ENCODE peak calls at places on chromosomes 7 and 10, in ten cellular contexts. A is heart left ventricle, Q is AG09309, W is WTC11, I is foreskin fibroblast, B is AG09319, E is H9, T is Caco-2, F is nephron progenitor cell, C is dorsolateral prefrontal cortex. P is an unnamed sample.
A peak's percentile ranks its signal among the peaks of the same experiment; 100 is the strongest.

GRCh38 chr7:114021135-114021534 is 102.3 kb upstream of the PPP1R3A start:
- DNase-seq in A (no peak), Q (no peak), W (no peak), I (peak; percentile 27), B (no peak), E (no peak), T (no peak), F (no peak), C (no peak), P (no peak)

GRCh38 chr10:30671011-30671616 is 41.6 kb upstream of the LYZL2 start:
- DNase-seq in A (no peak), Q (peak; percentile 59), W (peak; percentile 24), I (peak; percentile 89), B (peak; percentile 59), E (peak; percentile 53), T (peak; percentile 58), F (peak; percentile 38), C (no peak), P (peak; percentile 16)

GRCh38 chr7:139701908-139702307 is 75.9 kb downstream of the HIPK2 start:
- DNase-seq in A (no peak), Q (no peak), W (no peak), I (no peak), B (no peak), E (no peak), T (no peak), F (no peak), C (no peak), P (no peak)

GRCh38 chr10:73517166-73517888 is 21.5 kb upstream of the PPP3CB start:
- DNase-seq in A (no peak), Q (no peak), W (no peak), I (peak; percentile 36), B (no peak), E (no peak), T (no peak), F (no peak), C (no peak), P (no peak)

GRCh38 chr10:71957546-71958275 is 6.5 kb upstream of the CHST3 start:
- DNase-seq in A (no peak), Q (no peak), W (no peak), I (peak; percentile 35), B (no peak), E (no peak), T (peak; percentile 7), F (no peak), C (no peak), P (no peak)

GRCh38 chr7:149773446-149774236 is at the start of gene ZNF467:
- DNase-seq in A (peak; percentile 81), Q (no peak), W (no peak), I (peak; percentile 26), B (no peak), E (no peak), T (peak; percentile 38), F (peak; percentile 72), C (peak; percentile 59), P (peak; percentile 33)

GRCh38 chr10:15387021-15387420 is 15.9 kb upstream of the FAM171A1 start:
- DNase-seq in A (no peak), Q (no peak), W (no peak), I (no peak), B (no peak), E (no peak), T (no peak), F (no peak), C (peak; percentile 60), P (no peak)

GRCh38 chr10:32139223-32140073 is 83.2 kb upstream of the KIF5B start:
- DNase-seq in A (peak; percentile 91), Q (peak; percentile 81), W (peak; percentile 74), I (peak; percentile 97), B (peak; percentile 84), E (peak; percentile 96), T (peak; percentile 62), F (peak; percentile 9), C (peak; percentile 47), P (no peak)

GRCh38 chr10:100209303-100209702 is 20.1 kb downstream of the CHUK start:
- DNase-seq in A (no peak), Q (no peak), W (no peak), I (peak; percentile 39), B (no peak), E (no peak), T (no peak), F (no peak), C (no peak), P (no peak)

GRCh38 chr7:129055294-129055816 is 444 bp upstream of the TNPO3 start:
- DNase-seq in A (no peak), Q (no peak), W (no peak), I (no peak), B (no peak), E (no peak), T (no peak), F (no peak), C (no peak), P (no peak)

GRCh38 chr10:117284726-117285494 is 44.0 kb downstream of the SLC18A2 start:
- DNase-seq in A (no peak), Q (no peak), W (no peak), I (no peak), B (no peak), E (no peak), T (no peak), F (no peak), C (no peak), P (no peak)

GRCh38 chr7:133961724-133962123 is 165.4 kb upstream of the LRGUK start:
- DNase-seq in A (no peak), Q (no peak), W (no peak), I (no peak), B (no peak), E (no peak), T (no peak), F (no peak), C (no peak), P (no peak)

GRCh38 chr10:102752266-102752930 is 8.7 kb downstream of the WBP1L start:
- DNase-seq in A (no peak), Q (peak; percentile 86), W (no peak), I (peak; percentile 82), B (peak; percentile 88), E (no peak), T (no peak), F (no peak), C (no peak), P (no peak)

GRCh38 chr10:102758226-102758932 is 14.6 kb downstream of the WBP1L start:
- DNase-seq in A (no peak), Q (no peak), W (no peak), I (no peak), B (no peak), E (no peak), T (peak; percentile 72), F (peak; percentile 56), C (no peak), P (no peak)

GRCh38 chr10:102757323-102757722 is 13.6 kb downstream of the WBP1L start:
- DNase-seq in A (no peak), Q (no peak), W (no peak), I (no peak), B (no peak), E (no peak), T (no peak), F (no peak), C (no peak), P (no peak)

GRCh38 chr10:102753724-102754123 is 10.0 kb downstream of the WBP1L start:
- DNase-seq in A (no peak), Q (no peak), W (no peak), I (no peak), B (no peak), E (no peak), T (no peak), F (no peak), C (no peak), P (no peak)

DNA sequence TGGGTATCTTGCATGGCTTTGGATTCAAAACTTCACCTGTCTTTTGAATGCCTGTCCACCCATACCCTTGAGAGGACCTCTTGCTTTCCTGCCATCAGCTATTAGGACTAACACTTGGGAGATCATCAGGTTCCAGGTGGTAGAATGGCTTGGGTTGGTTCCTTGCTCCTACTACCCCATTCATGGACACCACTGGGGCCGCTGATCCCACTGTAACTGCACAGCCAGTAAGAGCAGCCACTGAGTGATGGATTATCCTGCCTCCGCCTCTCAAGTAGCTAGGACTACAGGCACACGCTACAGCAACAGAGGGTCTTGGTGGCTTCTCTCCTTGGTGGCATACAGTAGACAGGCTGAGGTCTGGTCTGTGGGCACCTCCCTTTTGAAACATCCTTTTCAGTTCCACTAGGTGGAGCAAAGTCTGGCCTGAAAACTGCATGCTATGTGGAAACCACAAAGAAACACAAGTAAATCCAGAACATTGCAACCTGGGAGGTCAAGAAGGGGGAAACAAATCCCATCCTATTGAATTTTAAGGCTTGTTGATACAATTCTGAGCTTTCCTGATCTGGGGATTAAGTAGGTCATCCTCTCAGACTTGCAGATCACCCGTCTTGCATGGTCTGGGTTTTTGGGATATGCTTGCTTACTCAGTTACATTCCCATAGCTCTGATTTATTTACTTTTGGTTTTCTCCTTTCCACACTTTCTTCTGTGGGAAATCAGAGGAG is 9.4 kb downstream of the WBP1L start:
- DNase-seq in A (no peak), Q (no peak), W (no peak), I (peak; percentile 76), B (peak; percentile 87), E (peak; percentile 49), T (no peak), F (no peak), C (no peak), P (no peak)
- TF ChIP-seq CTCF in A (peak; percentile 68), Q (peak; percentile 64), W (peak; percentile 12), I (peak; percentile 58), B (peak; percentile 66), E (peak; percentile 66), T (peak; percentile 70), F (peak; percentile 35), C (peak; percentile 30), P (peak; percentile 56)

GRCh38 chr10:10798021-10798420 is 219.7 kb upstream of the CELF2 start:
- DNase-seq in A (no peak), Q (no peak), W (no peak), I (peak; percentile 45), B (no peak), E (no peak), T (no peak), F (no peak), C (no peak), P (no peak)
- TF ChIP-seq CTCF in A (no peak), Q (no peak), W (no peak), I (no peak), B (no peak), E (no peak), T (no peak), F (no peak), C (no peak), P (no peak)

GRCh38 chr7:123583821-123584220 is 17.8 kb upstream of the ASB15 start:
- DNase-seq in A (no peak), Q (no peak), W (no peak), I (no peak), B (no peak), E (no peak), T (no peak), F (no peak), C (no peak), P (no peak)

GRCh38 chr7:123580406-123581161 is 21.0 kb upstream of the ASB15 start:
- DNase-seq in A (no peak), Q (peak; percentile 13), W (no peak), I (peak; percentile 64), B (no peak), E (peak; percentile 48), T (peak; percentile 52), F (peak; percentile 11), C (no peak), P (no peak)

GRCh38 chr7:123581162-123581459 is 20.5 kb upstream of the ASB15 start:
- DNase-seq in A (no peak), Q (no peak), W (no peak), I (no peak), B (no peak), E (no peak), T (no peak), F (no peak), C (no peak), P (no peak)
- TF ChIP-seq CTCF in A (no peak), Q (no peak), W (no peak), I (no peak), B (no peak), E (no peak), T (no peak), F (no peak), C (no peak), P (no peak)

GRCh38 chr10:80289451-80290287 is at the start of gene MAT1A:
- DNase-seq in A (no peak), Q (no peak), W (no peak), I (peak; percentile 11), B (no peak), E (peak; percentile 66), T (peak; percentile 66), F (no peak), C (no peak), P (no peak)
- TF ChIP-seq CTCF in A (no peak), Q (no peak), W (no peak), I (no peak), B (no peak), E (peak; percentile 42), T (no peak), F (no peak), C (no peak), P (no peak)

P was measured in progenitor cell of endocrine pancreas.